ENCODE peak calls at places on chromosomes 3 and 15, in six cellular contexts. C, Z, A, G, D and T are unnamed samples. For H3K36me3, the result is how much of the 10 kb centered on the place peaks cover.

GRCh38 chr15:40238481-40238926 is 359 bp upstream of the PAK6 start:
- DNase-seq in D (no peak), Z (no peak), A (no peak), C (no peak), G (no peak), T (peak)

GRCh38 chr15:88529021-88529630 is 17.4 kb downstream of the DET1 start:
- DNase-seq in D (no peak), G (no peak), Z (no peak), C (no peak), A (no peak), T (no peak)

GRCh38 chr3:184766555-184767261 is 45.3 kb upstream of the VPS8 start:
- DNase-seq in A (peak), G (no peak), Z (no peak), C (no peak), D (no peak), T (no peak)

GRCh38 chr3:140505256-140505655 is 172.6 kb upstream of the TRIM42 start:
- DNase-seq in A (no peak), C (no peak), Z (peak), D (no peak), G (peak), T (no peak)

GRCh38 chr15:40825661-40826088 is 2.8 kb downstream of the PPP1R14D start:
- DNase-seq in Z (no peak), A (no peak), G (peak), D (peak), C (no peak), T (no peak)

GRCh38 chr3:150238995-150239612 is 169.0 kb upstream of the TSC22D2 start:
- DNase-seq in A (peak), G (peak), Z (no peak), C (no peak), D (peak), T (peak)

GRCh38 chr3:120468635-120469295 is 18.0 kb upstream of the FSTL1 start:
- DNase-seq in A (no peak), D (no peak), Z (no peak), C (no peak), G (no peak), T (no peak)

GRCh38 chr3:179898024-179898423 is 138.7 kb downstream of the PEX5L start:
- DNase-seq in D (peak), Z (no peak), C (no peak), A (peak), G (peak), T (peak)

GRCh38 chr3:167705840-167706239 is 28.9 kb downstream of the PDCD10 start:
- DNase-seq in Z (no peak), C (no peak), G (no peak), D (no peak), A (no peak), T (no peak)

GRCh38 chr15:89673162-89673506 is 6.0 kb downstream of the PLIN1 start:
- DNase-seq in Z (no peak), A (peak), C (no peak), D (no peak), G (no peak), T (peak)

GRCh38 chr15:57591822-57592367 is at the start of gene MYZAP:
- DNase-seq in G (peak), A (peak), C (peak), Z (peak), D (no peak), T (peak)

GRCh38 chr3:151008699-151009098 is 36.2 kb upstream of the CLRN1 start:
- DNase-seq in D (peak), A (no peak), C (no peak), G (no peak), Z (no peak), T (no peak)

GRCh38 chr15:92819312-92820232 is 80.6 kb upstream of the CHD2 start:
- DNase-seq in D (peak), A (peak), G (no peak), Z (no peak), C (no peak), T (no peak)

GRCh38 chr3:66386925-66387650 is 113.7 kb downstream of the LRIG1 start:
- DNase-seq in Z (no peak), G (no peak), A (no peak), C (no peak), D (no peak), T (no peak)

GRCh38 chr3:66383998-66384745 is 116.7 kb downstream of the LRIG1 start:
- DNase-seq in Z (no peak), A (no peak), D (no peak), G (no peak), C (no peak), T (no peak)

GRCh38 chr3:66386011-66386924 is 114.6 kb downstream of the LRIG1 start:
- DNase-seq in G (no peak), D (no peak), A (no peak), Z (no peak), C (no peak), T (no peak)

GRCh38 chr3:66383023-66383422 is 117.8 kb downstream of the LRIG1 start:
- DNase-seq in C (no peak), D (no peak), Z (no peak), G (no peak), A (no peak), T (peak)

GRCh38 chr3:66385066-66385465 is 115.8 kb downstream of the LRIG1 start:
- DNase-seq in Z (no peak), A (no peak), D (no peak), G (no peak), C (no peak), T (no peak)
- H3K36me3 ChIP-seq in Z (under half), A (under half), D (under half), G (under half), C (half or more), T (half or more)

GRCh38 chr3:128906031-128906803 is 26.8 kb downstream of the ACAD9 start:
- DNase-seq in D (no peak), C (no peak), Z (no peak), A (no peak), G (no peak), T (no peak)
- H3K36me3 ChIP-seq in D (under half), C (half or more), Z (under half), A (half or more), G (under half), T (under half)

GRCh38 chr15:90987561-90988141 is 6.7 kb downstream of the PRC1 start:
- DNase-seq in A (no peak), G (no peak), C (no peak), Z (no peak), D (no peak), T (no peak)

GRCh38 chr15:90979582-90979981 is 14.8 kb downstream of the PRC1 start:
- DNase-seq in A (no peak), C (no peak), Z (no peak), G (no peak), D (no peak), T (no peak)

GRCh38 chr15:90981681-90982080 is 12.7 kb downstream of the PRC1 start:
- DNase-seq in C (no peak), A (no peak), D (no peak), G (no peak), Z (no peak), T (no peak)

GRCh38 chr15:90986790-90987507 is 7.4 kb downstream of the PRC1 start:
- DNase-seq in A (no peak), C (no peak), D (no peak), Z (no peak), G (no peak), T (no peak)

GRCh38 chr15:90982135-90982534 is 12.2 kb downstream of the PRC1 start:
- DNase-seq in A (no peak), D (no peak), G (no peak), C (no peak), Z (no peak), T (no peak)
- H3K36me3 ChIP-seq in A (half or more), D (under half), G (under half), C (under half), Z (under half), T (half or more)

DNA sequence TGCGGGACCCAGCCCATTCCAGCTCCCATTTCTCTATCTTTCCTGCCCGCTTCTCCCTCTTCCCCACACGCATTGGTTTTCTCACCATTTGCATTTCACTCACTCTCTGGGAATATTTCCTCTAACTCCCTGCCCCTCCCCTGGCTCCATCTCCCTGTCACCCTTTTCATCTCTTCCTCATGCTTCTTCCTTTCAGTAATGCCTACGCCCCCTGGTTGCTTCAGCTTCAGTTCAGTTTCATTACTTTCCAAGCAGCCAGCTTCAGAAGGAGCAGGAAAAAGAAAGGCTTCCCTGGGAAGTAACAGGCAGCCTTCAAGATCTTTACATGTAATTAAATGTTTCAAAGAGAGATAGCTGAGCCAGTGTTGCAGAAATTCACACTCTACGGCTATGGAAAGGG is 113.7 kb downstream of the RAB11A start:
- DNase-seq in D (no peak), Z (no peak), A (no peak), G (no peak), C (no peak), T (no peak)
- H3K36me3 ChIP-seq in D (under half), Z (under half), A (under half), G (under half), C (under half), T (under half)

GRCh38 chr3:27385504-27385903 is 16.3 kb upstream of the NEK10 start:
- DNase-seq in D (no peak), A (no peak), Z (no peak), G (no peak), C (no peak), T (no peak)
- H3K36me3 ChIP-seq in D (under half), A (under half), Z (under half), G (under half), C (under half), T (under half)

DNA sequence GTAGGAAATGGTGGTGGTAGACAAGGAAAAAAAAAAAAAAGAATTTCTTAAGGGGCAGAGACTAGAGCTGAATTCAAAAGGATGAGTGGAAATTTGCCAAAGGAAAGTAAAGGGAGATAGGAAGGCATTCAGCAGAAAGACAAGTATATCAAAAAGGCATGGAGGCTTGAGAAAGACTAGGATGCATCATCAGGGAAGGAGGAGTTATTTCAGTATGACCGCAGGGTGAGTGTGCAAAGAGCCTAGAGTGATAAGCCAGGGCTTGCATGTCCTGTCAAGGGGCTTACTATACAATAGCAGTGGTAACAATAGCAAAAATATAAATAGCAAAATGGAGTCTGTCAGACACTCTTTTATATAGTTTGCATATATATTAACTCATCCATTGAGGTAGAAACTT is 112.0 kb downstream of the FRMD4B start:
- DNase-seq in Z (no peak), A (no peak), D (no peak), C (no peak), G (no peak), T (no peak)
- H3K36me3 ChIP-seq in Z (under half), A (under half), D (under half), C (under half), G (under half), T (under half)

GRCh38 chr3:12571986-12572385 is 15.1 kb downstream of the MKRN2 start:
- DNase-seq in G (no peak), A (no peak), D (no peak), Z (no peak), C (no peak), T (no peak)
- H3K36me3 ChIP-seq in G (under half), A (half or more), D (under half), Z (under half), C (half or more), T (under half)

GRCh38 chr3:64131755-64132154 is 93.5 kb downstream of the PRICKLE2 start:
- DNase-seq in C (no peak), D (no peak), Z (no peak), A (no peak), G (no peak), T (no peak)

GRCh38 chr3:64129581-64129980 is 95.7 kb downstream of the PRICKLE2 start:
- DNase-seq in C (no peak), G (no peak), Z (no peak), D (no peak), A (no peak), T (no peak)

GRCh38 chr3:64133272-64133671 is 92.0 kb downstream of the PRICKLE2 start:
- DNase-seq in C (no peak), A (no peak), G (no peak), Z (no peak), D (no peak), T (no peak)

GRCh38 chr3:64129106-64129505 is 96.2 kb downstream of the PRICKLE2 start:
- DNase-seq in D (no peak), C (no peak), G (no peak), Z (no peak), A (no peak), T (no peak)

DNA sequence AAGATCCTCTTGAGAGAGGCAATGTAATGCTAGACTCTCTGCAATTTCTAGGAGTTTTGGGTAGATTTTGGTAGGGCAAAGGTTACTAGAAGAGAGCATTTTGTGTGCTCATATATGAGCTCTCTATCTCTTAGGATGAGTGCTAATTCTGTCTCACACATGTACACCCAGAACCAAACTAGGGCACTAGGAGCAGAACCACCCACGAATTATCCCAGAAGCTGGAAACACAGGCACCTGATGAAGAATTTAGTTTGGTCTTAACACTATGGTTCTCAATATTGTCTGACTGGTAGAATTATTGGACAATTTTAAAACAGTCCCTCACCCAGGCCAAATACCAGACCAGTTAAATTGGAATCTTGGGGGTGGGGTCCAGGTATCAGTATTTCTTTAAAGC is 94.8 kb downstream of the PRICKLE2 start:
- DNase-seq in C (no peak), D (no peak), G (no peak), Z (no peak), A (no peak), T (no peak)
- H3K36me3 ChIP-seq in C (under half), D (under half), G (under half), Z (under half), A (under half), T (under half)